ENCODE peak calls at places on chromosomes 7 and 10, in ten cellular contexts. C is body of pancreas, A is left ventricle myocardium inferior, B is endodermal cell, K is spleen, J is hepatocyte, H is astrocyte of the spinal cord, L is fibroblast of lung, Z is cardiac muscle cell, O is PC-3. P is an unnamed sample.

GRCh38 chr7:102456327-102456726 is 8.3 kb downstream of the ALKBH4 start:
- DNase-seq in A (no peak), L (peak), B (peak), C (no peak), J (no peak), Z (no peak), O (peak), H (peak), K (no peak), P (no peak)

GRCh38 chr10:110530131-110530831 is 32.6 kb downstream of the DUSP5 start:
- DNase-seq in J (peak), A (peak), L (peak), K (peak), O (peak), H (peak), B (peak), Z (peak), C (peak), P (peak)

GRCh38 chr10:95508730-95509129 is 52.4 kb downstream of the SORBS1 start:
- DNase-seq in B (peak), O (no peak), J (peak), Z (peak), A (no peak), H (peak), K (no peak), C (no peak), L (peak), P (no peak)

GRCh38 chr10:133009218-133009954 is 67.0 kb upstream of the CFAP46 start:
- DNase-seq in J (peak), Z (no peak), B (no peak), A (peak), L (no peak), O (peak), H (no peak), C (peak), K (peak), P (peak)

GRCh38 chr7:158732483-158733219 is 28.0 kb upstream of the NCAPG2 start:
- DNase-seq in A (no peak), K (no peak), H (no peak), O (no peak), C (no peak), B (no peak), L (no peak), J (no peak), Z (no peak), P (no peak)

GRCh38 chr7:81112731-81113130 is 193.9 kb upstream of the SEMA3C start:
- DNase-seq in C (no peak), H (no peak), O (no peak), A (no peak), K (no peak), J (no peak), B (no peak), Z (no peak), L (no peak), P (no peak)

GRCh38 chr10:61781969-61782403 is 119.3 kb downstream of the CABCOCO1 start:
- DNase-seq in Z (no peak), O (peak), C (no peak), L (peak), J (peak), B (no peak), A (no peak), H (no peak), K (no peak), P (no peak)

GRCh38 chr7:28343462-28343861 is 68.9 kb upstream of the CREB5 start:
- DNase-seq in Z (no peak), A (no peak), J (no peak), K (no peak), O (no peak), C (no peak), B (no peak), L (no peak), H (no peak), P (no peak)

GRCh38 chr10:10056958-10057357 is 960.7 kb upstream of the CELF2 start:
- DNase-seq in L (peak), B (no peak), H (no peak), O (no peak), K (no peak), A (no peak), C (no peak), J (peak), Z (peak), P (no peak)

GRCh38 chr7:1569833-1570632 is at the start of gene PSMG3:
- DNase-seq in O (peak), Z (peak), C (peak), J (peak), K (peak), H (peak), L (peak), A (peak), B (peak), P (peak)

GRCh38 chr10:125103466-125104377 is 56.6 kb downstream of the CTBP2 start:
- DNase-seq in J (no peak), C (peak), H (no peak), K (peak), L (no peak), B (no peak), O (no peak), Z (no peak), A (no peak), P (peak)

GRCh38 chr7:43377196-43377935 is 205.5 kb upstream of the STK17A start:
- DNase-seq in B (no peak), O (no peak), L (peak), K (no peak), J (no peak), A (no peak), Z (peak), C (no peak), H (no peak), P (no peak)

GRCh38 chr10:50614444-50615137 is 9.2 kb downstream of the SGMS1 start:
- DNase-seq in L (no peak), H (no peak), J (peak), K (no peak), Z (no peak), B (peak), O (peak), A (no peak), C (peak), P (no peak)

GRCh38 chr10:100131571-100131970 is 49.9 kb upstream of the CPN1 start:
- DNase-seq in H (no peak), Z (no peak), B (no peak), J (no peak), O (no peak), C (no peak), A (no peak), K (no peak), L (no peak), P (no peak)

GRCh38 chr10:103765168-103765567 is 90.2 kb downstream of the SH3PXD2A start:
- DNase-seq in B (no peak), J (no peak), Z (no peak), O (peak), A (no peak), H (peak), L (peak), C (no peak), K (no peak), P (no peak)

DNA sequence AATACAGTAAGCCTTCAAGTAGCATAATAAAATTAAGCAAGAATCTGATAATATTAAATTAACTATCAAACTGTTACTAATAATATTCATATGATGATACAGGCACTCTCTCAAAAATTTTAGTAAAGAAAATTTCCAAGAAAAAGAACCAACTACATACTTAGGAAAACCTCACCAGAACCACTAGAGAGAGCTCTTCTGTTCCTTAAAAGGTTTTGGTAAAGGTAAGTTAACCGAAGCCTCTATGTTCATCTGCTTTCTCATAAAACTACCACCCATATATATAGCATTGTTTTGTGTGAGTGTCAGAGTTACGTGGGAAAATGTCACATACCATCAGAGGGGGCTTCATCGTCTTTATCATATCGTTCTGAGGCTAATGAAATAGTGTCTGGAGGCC is 20.7 kb downstream of the SKAP2 start:
- DNase-seq in K (no peak), C (no peak), Z (no peak), J (no peak), B (no peak), L (peak), A (no peak), O (peak), H (peak), P (no peak)
- TF ChIP-seq CTCF in K (no peak), C (no peak), Z (no peak), J (peak), B (peak), L (no peak), A (no peak), O (peak), H (peak), P (no peak)

GRCh38 chr7:143882611-143883078 is 19.3 kb downstream of the TCAF1 start:
- DNase-seq in K (peak), C (peak), H (peak), B (peak), L (peak), O (no peak), A (peak), Z (peak), J (peak), P (peak)

GRCh38 chr7:143877076-143877475 is 24.9 kb downstream of the TCAF1 start:
- DNase-seq in H (no peak), B (no peak), A (no peak), O (no peak), J (no peak), C (no peak), L (no peak), K (no peak), Z (no peak), P (no peak)

GRCh38 chr7:143876218-143876617 is 25.8 kb downstream of the TCAF1 start:
- DNase-seq in C (no peak), Z (no peak), H (no peak), B (peak), A (no peak), O (no peak), J (no peak), K (no peak), L (no peak), P (no peak)

GRCh38 chr7:143882020-143882610 is 19.9 kb downstream of the TCAF1 start:
- DNase-seq in C (peak), O (no peak), L (peak), H (peak), J (peak), A (peak), K (no peak), Z (peak), B (peak), P (peak)

DNA sequence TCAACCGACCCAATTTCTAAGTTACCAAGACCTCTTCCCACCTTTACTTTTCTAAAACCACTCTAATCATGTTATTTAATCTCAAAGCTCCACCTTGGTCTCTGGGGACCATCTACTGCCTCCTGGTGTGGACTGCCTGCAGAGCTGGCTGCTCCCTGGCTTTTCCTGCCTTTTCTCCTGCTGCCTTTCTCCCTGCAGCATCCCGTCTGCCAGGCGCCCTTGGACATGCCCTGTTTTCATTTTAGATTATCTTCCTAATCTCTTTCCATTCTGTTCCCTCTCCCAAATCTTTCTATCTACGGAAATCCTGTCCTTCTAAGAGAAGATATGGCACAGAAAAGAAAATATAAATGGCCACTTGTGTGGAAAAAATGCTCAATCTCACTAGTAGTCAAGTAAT is 23.1 kb downstream of the TCAF1 start:
- DNase-seq in B (peak), A (no peak), Z (no peak), H (no peak), K (no peak), C (no peak), J (no peak), L (no peak), O (no peak), P (no peak)
- TF ChIP-seq CTCF in B (peak), A (no peak), Z (no peak), H (no peak), K (no peak), C (no peak), J (no peak), L (no peak), O (no peak), P (no peak)

GRCh38 chr7:7970113-7970619 is 1.6 kb downstream of the GLCCI1 start:
- DNase-seq in B (peak), J (peak), L (peak), C (peak), H (peak), A (no peak), K (no peak), Z (no peak), O (no peak), P (no peak)

GRCh38 chr7:7970620-7971307 is 2.2 kb downstream of the GLCCI1 start:
- DNase-seq in A (no peak), C (no peak), L (peak), J (no peak), O (peak), B (no peak), H (peak), Z (no peak), K (no peak), P (no peak)

GRCh38 chr7:7968544-7969305 is at the start of gene GLCCI1:
- DNase-seq in C (peak), A (peak), L (peak), H (peak), J (peak), B (peak), K (peak), O (peak), Z (peak), P (peak)

GRCh38 chr7:7967909-7968543 is 570 bp upstream of the GLCCI1 start:
- DNase-seq in J (no peak), B (no peak), H (no peak), C (no peak), L (no peak), K (no peak), O (no peak), A (no peak), Z (no peak), P (no peak)

DNA sequence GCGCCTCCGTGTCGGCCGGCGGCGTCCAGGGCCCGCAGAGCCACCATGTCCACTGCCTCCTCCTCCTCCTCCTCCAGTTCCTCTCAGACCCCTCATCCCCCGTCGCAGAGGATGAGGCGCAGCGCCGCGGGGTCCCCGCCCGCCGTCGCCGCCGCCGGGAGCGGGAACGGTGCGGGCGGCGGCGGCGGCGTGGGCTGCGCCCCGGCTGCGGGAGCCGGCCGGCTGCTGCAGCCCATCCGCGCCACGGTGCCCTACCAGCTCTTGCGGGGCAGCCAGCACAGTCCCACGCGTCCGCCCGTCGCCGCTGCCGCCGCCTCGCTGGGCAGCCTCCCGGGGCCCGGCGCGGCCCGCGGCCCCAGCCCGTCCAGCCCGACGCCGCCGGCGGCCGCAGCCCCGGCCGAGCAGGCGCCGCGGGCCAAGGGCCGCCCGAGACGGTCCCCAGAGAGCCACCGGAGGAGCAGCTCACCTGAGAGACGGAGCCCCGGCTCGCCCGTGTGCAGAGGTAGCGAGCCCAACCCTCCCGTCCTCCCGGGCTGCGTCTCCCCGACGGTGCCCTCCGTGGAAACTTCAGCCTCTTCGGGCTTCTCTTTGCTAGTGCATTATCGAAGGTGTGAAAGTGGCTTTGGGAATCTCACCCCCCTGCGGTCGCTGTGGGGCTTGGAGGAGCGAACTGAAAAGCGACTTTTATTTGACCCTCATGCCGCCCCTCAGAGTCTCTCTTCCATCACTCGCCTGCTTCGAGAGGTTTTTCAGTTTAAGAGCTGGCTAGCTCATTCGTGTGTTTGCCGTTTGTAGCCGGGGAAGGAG is 913 bp downstream of the GLCCI1 start:
- DNase-seq in Z (peak), B (peak), O (peak), K (peak), L (peak), A (peak), J (peak), C (peak), H (peak), P (peak)
- TF ChIP-seq CTCF in Z (no peak), B (peak), O (no peak), K (no peak), L (no peak), A (peak), J (no peak), C (peak), H (peak), P (no peak)

GRCh38 chr10:26449726-26450125 is 11.6 kb downstream of the APBB1IP start:
- DNase-seq in C (no peak), H (no peak), K (no peak), A (no peak), L (no peak), Z (no peak), O (no peak), J (no peak), B (no peak), P (no peak)
- TF ChIP-seq CTCF in C (no peak), H (no peak), K (no peak), A (no peak), L (no peak), Z (no peak), O (no peak), J (no peak), B (no peak), P (no peak)